ENCODE peak calls at places on chromosome 17, in four cellular contexts. V is psoas muscle, F is cardiac muscle cell, L is mucosa of descending colon. Z is an unnamed sample. For H3K4me1, the result is how much of the 10 kb centered on the place peaks cover.

GRCh38 chr17:31416503-31416923 is 25.0 kb downstream of the RAB11FIP4 start:
- DNase-seq in V (no peak), F (peak), L (no peak), Z (no peak)

GRCh38 chr17:15918661-15919259 is 26.2 kb upstream of the ADORA2B start:
- DNase-seq in V (no peak), F (no peak), L (peak), Z (no peak)

GRCh38 chr17:27956601-27957445 is 63.7 kb upstream of the LYRM9 start:
- DNase-seq in V (no peak), F (peak), L (no peak), Z (no peak)

GRCh38 chr17:79915850-79916430 is 76.7 kb upstream of the CBX4 start:
- DNase-seq in V (peak), F (peak), L (peak), Z (no peak)

GRCh38 chr17:32487460-32488176 is 825 bp downstream of the CDK5R1 start:
- DNase-seq in V (no peak), F (peak), L (no peak), Z (no peak)

GRCh38 chr17:29151567-29151966 is 28.6 kb downstream of the MYO18A start:
- DNase-seq in V (peak), F (peak), L (no peak), Z (no peak)

GRCh38 chr17:74134991-74135390 is 68.5 kb upstream of the RPL38 start:
- DNase-seq in V (no peak), F (no peak), L (no peak), Z (no peak)

GRCh38 chr17:68462381-68463210 is 5.3 kb upstream of the WIPI1 start:
- DNase-seq in V (peak), F (peak), L (peak), Z (no peak)

GRCh38 chr17:2179615-2180295 is 123.8 kb downstream of the SMG6 start:
- DNase-seq in V (peak), F (peak), L (peak), Z (peak)

GRCh38 chr17:16911141-16911937 is 60.6 kb downstream of the TNFRSF13B start:
- DNase-seq in V (peak), F (peak), L (no peak), Z (peak)

GRCh38 chr17:49898547-49899490 is 51.0 kb upstream of the TAC4 start:
- DNase-seq in V (no peak), F (no peak), L (peak), Z (no peak)

GRCh38 chr17:65978881-65979280 is 213.1 kb downstream of the CEP112 start:
- DNase-seq in V (no peak), F (no peak), L (no peak), Z (no peak)

GRCh38 chr17:65228734-65229390 is 91.7 kb downstream of the RGS9 start:
- DNase-seq in V (no peak), F (peak), L (no peak), Z (no peak)

GRCh38 chr17:49874911-49875310 is 27.0 kb upstream of the TAC4 start:
- DNase-seq in V (no peak), F (no peak), L (no peak), Z (no peak)

GRCh38 chr17:75516619-75517276 is 420 bp downstream of the TSEN54 start:
- DNase-seq in V (no peak), F (peak), L (peak), Z (no peak)

GRCh38 chr17:80770881-80771611 is 220.6 kb upstream of the CHMP6 start:
- DNase-seq in V (no peak), F (no peak), L (no peak), Z (no peak)

GRCh38 chr17:55421179-55421934 is at the start of gene MMD:
- DNase-seq in V (peak), F (no peak), L (peak), Z (no peak)

GRCh38 chr17:82939213-82940030 is 99.6 kb upstream of the ZNF750 start:
- DNase-seq in V (peak), F (no peak), L (no peak), Z (no peak)

GRCh38 chr17:76371656-76372628 is 12.5 kb upstream of the SPHK1 start:
- DNase-seq in V (no peak), F (peak), L (no peak), Z (no peak)

GRCh38 chr17:41284546-41284945 is 9.0 kb downstream of the KRTAP9-7 start:
- DNase-seq in V (no peak), F (no peak), L (no peak), Z (no peak)

GRCh38 chr17:58277107-58277506 is 3.6 kb downstream of the MPO start:
- DNase-seq in V (no peak), F (peak), L (peak), Z (peak)

GRCh38 chr17:83162035-83162745 is 82.8 kb downstream of the METRNL start:
- DNase-seq in V (no peak), F (no peak), L (no peak), Z (no peak)

GRCh38 chr17:16425202-16425601 is 9.8 kb downstream of the TRPV2 start:
- DNase-seq in V (no peak), F (no peak), L (no peak), Z (no peak)

GRCh38 chr17:29162909-29163341 is 17.3 kb downstream of the MYO18A start:
- DNase-seq in V (no peak), F (peak), L (no peak), Z (no peak)

GRCh38 chr17:82272495-82273326 is 789 bp downstream of the CSNK1D start:
- DNase-seq in V (peak), F (no peak), L (peak), Z (no peak)

GRCh38 chr17:77322284-77322533 is 181.4 kb downstream of the SEC14L1 start:
- DNase-seq in V (no peak), F (peak), L (no peak), Z (no peak)

GRCh38 chr17:44074231-44074910 is 3.8 kb downstream of the G6PC3 start:
- DNase-seq in V (no peak), F (no peak), L (no peak), Z (no peak)

GRCh38 chr17:57839571-57839923 is 10.3 kb downstream of the MRPS23 start:
- DNase-seq in V (no peak), F (no peak), L (no peak), Z (no peak)

GRCh38 chr17:50076591-50077235 is 18.4 kb upstream of the PDK2 start:
- DNase-seq in V (no peak), F (no peak), L (no peak), Z (no peak)

GRCh38 chr17:61584266-61584665 is 6.8 kb downstream of the NACA2 start:
- DNase-seq in V (no peak), F (no peak), L (no peak), Z (no peak)

DNA sequence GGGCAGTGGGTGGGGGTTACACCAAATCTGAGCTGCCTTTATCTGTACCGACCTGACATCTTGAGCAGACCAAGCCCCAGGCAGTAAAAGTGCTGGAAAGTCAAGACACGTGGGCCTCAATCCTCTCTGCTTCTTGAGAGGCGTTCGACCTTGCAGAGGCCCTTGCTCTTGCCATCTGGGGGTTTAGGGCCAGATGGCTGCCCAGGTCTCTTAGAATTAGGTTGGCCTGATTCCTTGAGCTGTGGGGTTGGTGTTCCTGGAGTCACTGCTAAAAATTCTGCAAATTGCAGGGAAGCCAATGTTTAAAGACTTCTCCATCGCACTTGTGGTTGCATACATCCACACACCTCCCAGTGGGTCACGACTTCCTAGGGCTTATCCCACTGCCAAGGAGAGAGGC is 238.2 kb upstream of the ASIC2 start:
- DNase-seq in V (no peak), F (no peak), L (no peak), Z (no peak)
- H3K4me1 ChIP-seq in V (under half), F (under half), L (under half), Z (under half)

DNA sequence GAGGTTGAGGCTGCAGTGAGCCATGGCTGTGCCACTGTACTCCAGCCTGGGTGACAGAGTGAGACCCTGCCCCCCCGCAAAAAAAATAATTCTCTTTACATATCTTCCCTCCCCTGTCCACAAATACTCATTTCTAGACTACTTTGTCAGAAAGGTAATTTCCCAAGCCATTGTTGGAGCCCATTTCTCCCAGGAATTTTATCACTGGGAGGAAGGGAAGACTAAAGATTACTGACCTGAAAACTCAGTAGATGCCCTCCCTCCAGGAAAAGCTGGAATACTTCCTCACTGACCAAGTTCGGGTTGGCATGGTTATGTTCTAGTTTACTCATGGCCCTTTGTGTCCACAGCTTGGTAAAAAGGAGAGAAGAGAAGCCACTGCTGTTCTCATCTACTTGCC is 4.1 kb downstream of the CALCOCO2 start:
- DNase-seq in V (no peak), F (no peak), L (no peak), Z (no peak)
- H3K4me1 ChIP-seq in V (under half), F (under half), L (under half), Z (half or more)

GRCh38 chr17:56592487-56593072 is 919 bp upstream of the NOG start:
- DNase-seq in V (peak), F (peak), L (peak), Z (no peak)

GRCh38 chr17:56593741-56594527 is 435 bp downstream of the NOG start:
- DNase-seq in V (peak), F (peak), L (peak), Z (no peak)

GRCh38 chr17:56594528-56595418 is 1.3 kb downstream of the NOG start:
- DNase-seq in V (no peak), F (no peak), L (no peak), Z (no peak)

GRCh38 chr17:56595831-56596740 is 2.6 kb downstream of the NOG start:
- DNase-seq in V (no peak), F (no peak), L (no peak), Z (no peak)

GRCh38 chr17:56593073-56593740 is at the start of gene NOG:
- DNase-seq in V (peak), F (peak), L (no peak), Z (no peak)
- H3K4me1 ChIP-seq in V (under half), F (under half), L (under half), Z (half or more)

GRCh38 chr17:36937961-36938565 is 788 bp downstream of the LHX1 start:
- DNase-seq in V (peak), F (peak), L (no peak), Z (no peak)
- H3K4me1 ChIP-seq in V (half or more), F (under half), L (half or more), Z (under half)

DNA sequence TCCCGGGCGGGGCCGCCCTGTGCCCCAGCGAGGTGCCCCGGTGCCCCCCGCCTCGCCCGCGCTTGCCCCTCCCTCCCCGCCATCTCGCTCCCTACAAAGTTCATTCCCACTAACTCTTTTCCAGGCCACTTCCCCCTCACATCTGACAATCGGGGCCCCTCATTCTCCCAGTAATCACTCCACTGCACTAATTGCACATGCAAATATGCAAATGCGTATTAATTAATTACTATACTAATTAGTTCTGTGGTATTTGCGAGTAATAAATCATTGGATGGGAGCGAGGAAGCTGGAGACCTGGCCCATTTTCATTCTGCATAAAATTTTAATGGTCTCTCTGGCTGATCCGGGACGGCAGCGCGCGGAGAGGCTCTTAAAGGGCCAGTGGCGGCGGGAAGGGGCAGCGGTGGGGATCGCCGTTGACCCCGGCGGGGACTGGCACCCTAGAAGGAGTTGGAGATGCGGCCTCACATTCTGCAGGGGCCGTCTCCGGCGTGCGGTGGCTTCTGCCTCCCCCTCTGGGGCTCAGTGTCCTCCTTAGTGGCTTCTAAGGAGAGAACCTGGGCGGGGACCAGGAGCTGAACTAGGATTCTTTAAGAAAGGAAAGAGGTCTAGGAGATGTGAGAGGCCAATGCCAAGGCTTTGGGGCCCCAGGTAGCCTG is 8.4 kb upstream of the PPP1R1B start:
- DNase-seq in V (no peak), F (peak), L (peak), Z (no peak)
- H3K4me1 ChIP-seq in V (under half), F (under half), L (under half), Z (under half)

GRCh38 chr17:4605826-4606225 is 21.5 kb downstream of the SMTNL2 start:
- DNase-seq in V (peak), F (peak), L (peak), Z (no peak)

GRCh38 chr17:4610162-4610561 is 25.8 kb downstream of the SMTNL2 start:
- DNase-seq in V (no peak), F (no peak), L (no peak), Z (no peak)

GRCh38 chr17:4607773-4608187 is 23.5 kb downstream of the SMTNL2 start:
- DNase-seq in V (peak), F (peak), L (peak), Z (peak)

GRCh38 chr17:4609761-4610160 is 25.4 kb downstream of the SMTNL2 start:
- DNase-seq in V (peak), F (no peak), L (no peak), Z (no peak)

DNA sequence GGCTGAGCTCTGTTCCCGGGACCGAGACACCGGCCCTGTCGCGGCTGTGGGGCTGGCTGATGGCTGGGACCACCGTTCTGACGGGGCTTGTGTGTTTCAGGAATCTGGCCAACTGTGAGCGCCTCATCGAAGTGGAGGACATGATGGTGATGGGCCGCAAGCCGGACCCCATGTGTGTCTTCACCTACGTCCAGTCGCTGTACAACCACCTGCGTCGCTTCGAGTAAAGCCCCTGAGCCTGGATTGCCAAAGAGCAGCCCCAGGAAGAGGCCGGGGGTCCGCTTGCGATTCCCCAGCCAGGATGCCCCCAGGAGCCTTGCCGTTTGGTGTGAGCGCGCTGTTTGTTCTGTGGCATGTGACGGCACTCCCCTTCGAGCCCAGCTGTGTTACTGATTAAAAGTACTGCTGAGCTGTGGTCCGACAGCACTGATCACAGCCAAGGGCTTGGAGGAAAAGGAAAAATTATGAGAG is 23.0 kb downstream of the SMTNL2 start:
- DNase-seq in V (peak), F (peak), L (no peak), Z (no peak)
- H3K4me1 ChIP-seq in V (half or more), F (half or more), L (under half), Z (under half)

Z was measured in right atrium auricular region.